ENCODE peak calls at places on chromosomes 1 and 21, in seven cellular contexts. O is progenitor cell of endocrine pancreas, L is heart left ventricle, Z is esophagus muscularis mucosa, R is colonic mucosa, G is hepatocyte, I is HFF-Myc. H is an unnamed sample.

GRCh38 chr1:206001476-206001888 is 1.7 kb downstream of the RAB7B start:
- DNase-seq in G (peak; percentile 80), I (peak; percentile 84), L (no peak), Z (no peak), R (peak; percentile 18), O (no peak), H (no peak)

GRCh38 chr1:44594871-44595735 is 79.2 kb downstream of the TMEM53 start:
- DNase-seq in Z (peak; percentile 95), I (no peak), R (peak; percentile 85), O (peak; percentile 90), L (peak; percentile 79), G (peak; percentile 89), H (peak; percentile 93)

GRCh38 chr1:109821831-109822745 is 58.4 kb upstream of the EPS8L3 start:
- DNase-seq in L (no peak), Z (no peak), I (no peak), O (no peak), G (no peak), R (no peak), H (peak; percentile 70)

GRCh38 chr1:176073524-176074157 is 133.4 kb downstream of the COP1 start:
- DNase-seq in Z (no peak), G (peak; percentile 83), O (no peak), R (peak; percentile 54), L (peak; percentile 32), I (peak; percentile 54), H (no peak)

GRCh38 chr1:32411261-32411660 is 17.0 kb upstream of the BSDC1 start:
- DNase-seq in L (no peak), R (no peak), Z (no peak), O (no peak), G (no peak), I (no peak), H (no peak)

GRCh38 chr1:200916681-200917080 is 22.0 kb downstream of the INAVA start:
- DNase-seq in I (no peak), R (no peak), Z (no peak), L (no peak), O (no peak), G (no peak), H (no peak)

GRCh38 chr1:3126756-3127718 is 58.0 kb downstream of the PRDM16 start:
- DNase-seq in G (no peak), Z (no peak), O (no peak), I (no peak), R (no peak), L (no peak), H (no peak)

GRCh38 chr1:119323216-119323982 is 45.2 kb upstream of the HAO2 start:
- DNase-seq in O (no peak), I (no peak), R (no peak), L (no peak), G (no peak), Z (no peak), H (no peak)

GRCh38 chr1:23019094-23019850 is at the start of gene KDM1A:
- DNase-seq in Z (peak; percentile 96), R (peak; percentile 98), L (peak; percentile 99), I (peak; percentile 92), O (peak; percentile 93), G (peak; percentile 98), H (peak; percentile 98)

GRCh38 chr1:162016616-162017015 is 7.1 kb downstream of the OLFML2B start:
- DNase-seq in L (no peak), O (no peak), Z (no peak), R (no peak), G (no peak), I (no peak), H (no peak)

GRCh38 chr1:113765306-113765705 is 6.0 kb upstream of the PHTF1 start:
- DNase-seq in O (no peak), I (no peak), Z (no peak), L (no peak), R (no peak), G (no peak), H (no peak)

GRCh38 chr1:112626193-112626592 is 6.6 kb downstream of the CAPZA1 start:
- DNase-seq in R (no peak), I (no peak), O (no peak), L (no peak), Z (no peak), G (no peak), H (no peak)

GRCh38 chr1:242449211-242449610 is 75.3 kb downstream of the PLD5 start:
- DNase-seq in I (no peak), O (no peak), Z (no peak), G (no peak), L (no peak), R (no peak), H (no peak)

GRCh38 chr1:115466433-115466832 is 128.4 kb upstream of the NGF start:
- DNase-seq in Z (no peak), G (no peak), L (no peak), I (no peak), R (no peak), O (no peak), H (peak; percentile 46)

GRCh38 chr21:42352433-42353095 is 1.8 kb upstream of the TFF2 start:
- DNase-seq in G (no peak), L (no peak), I (no peak), R (no peak), Z (no peak), O (no peak), H (no peak)

GRCh38 chr1:232038704-232039103 is 412.1 kb downstream of the DISC1 start:
- DNase-seq in R (no peak), G (no peak), I (no peak), L (peak; percentile 33), O (no peak), Z (peak; percentile 53), H (no peak)

GRCh38 chr1:175434268-175434860 is 241.8 kb upstream of the KIAA0040 start:
- DNase-seq in Z (no peak), O (no peak), R (no peak), L (no peak), I (no peak), G (no peak), H (no peak)

GRCh38 chr1:112840631-112841624 is 115.1 kb downstream of the SLC16A1 start:
- DNase-seq in I (no peak), O (no peak), Z (no peak), G (no peak), R (no peak), L (no peak), H (no peak)

GRCh38 chr21:43278359-43278758 is 109.6 kb downstream of the CRYAA start:
- DNase-seq in L (no peak), O (no peak), Z (no peak), G (no peak), I (no peak), R (no peak), H (no peak)

GRCh38 chr1:76463838-76464237 is 389.3 kb downstream of the ST6GALNAC3 start:
- DNase-seq in I (no peak), O (no peak), Z (no peak), L (no peak), R (no peak), G (no peak), H (no peak)

GRCh38 chr1:234581063-234581714 is 28.8 kb downstream of the IRF2BP2 start:
- DNase-seq in R (no peak), I (no peak), O (no peak), Z (peak; percentile 50), G (no peak), L (no peak), H (peak; percentile 64)

GRCh38 chr1:234582186-234582585 is 27.8 kb downstream of the IRF2BP2 start:
- DNase-seq in O (no peak), R (no peak), I (no peak), G (no peak), Z (peak; percentile 74), L (no peak), H (peak; percentile 42)

GRCh38 chr1:234578087-234578486 is 31.9 kb downstream of the IRF2BP2 start:
- DNase-seq in G (no peak), I (no peak), L (no peak), Z (no peak), R (no peak), O (no peak), H (no peak)

GRCh38 chr1:234578735-234579134 is 31.2 kb downstream of the IRF2BP2 start:
- DNase-seq in I (no peak), O (no peak), Z (no peak), G (no peak), L (no peak), R (no peak), H (peak; percentile 23)

DNA sequence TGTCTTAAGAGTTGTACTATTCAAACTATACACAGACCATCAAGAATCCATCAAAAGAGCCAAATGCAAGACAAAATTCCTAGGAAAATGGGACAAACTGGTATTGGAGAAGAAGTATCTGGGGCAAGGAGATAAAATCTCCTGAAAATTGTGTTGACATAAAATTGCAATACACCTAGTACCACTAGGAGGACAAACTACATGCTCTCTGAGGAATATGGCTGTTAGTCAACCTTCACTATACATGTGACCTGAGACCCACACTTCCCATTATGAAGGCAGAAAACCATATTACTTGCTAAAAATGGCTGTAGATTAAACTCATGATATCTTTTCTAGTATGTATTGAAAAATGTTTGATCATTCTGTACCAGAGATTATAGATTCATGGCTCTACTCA is 30.0 kb downstream of the IRF2BP2 start:
- DNase-seq in R (no peak), Z (no peak), O (no peak), L (no peak), I (no peak), G (no peak), H (no peak)
- TF ChIP-seq CTCF in R (no peak), Z (peak; percentile 16), O (peak; percentile 33), L (no peak), I (peak; percentile 16), G (peak; percentile 6), H (no peak)

GRCh38 chr1:51088474-51088873 is 13.6 kb upstream of the C1orf185 start:
- DNase-seq in G (no peak), L (no peak), I (no peak), Z (no peak), O (no peak), R (no peak), H (no peak)

DNA sequence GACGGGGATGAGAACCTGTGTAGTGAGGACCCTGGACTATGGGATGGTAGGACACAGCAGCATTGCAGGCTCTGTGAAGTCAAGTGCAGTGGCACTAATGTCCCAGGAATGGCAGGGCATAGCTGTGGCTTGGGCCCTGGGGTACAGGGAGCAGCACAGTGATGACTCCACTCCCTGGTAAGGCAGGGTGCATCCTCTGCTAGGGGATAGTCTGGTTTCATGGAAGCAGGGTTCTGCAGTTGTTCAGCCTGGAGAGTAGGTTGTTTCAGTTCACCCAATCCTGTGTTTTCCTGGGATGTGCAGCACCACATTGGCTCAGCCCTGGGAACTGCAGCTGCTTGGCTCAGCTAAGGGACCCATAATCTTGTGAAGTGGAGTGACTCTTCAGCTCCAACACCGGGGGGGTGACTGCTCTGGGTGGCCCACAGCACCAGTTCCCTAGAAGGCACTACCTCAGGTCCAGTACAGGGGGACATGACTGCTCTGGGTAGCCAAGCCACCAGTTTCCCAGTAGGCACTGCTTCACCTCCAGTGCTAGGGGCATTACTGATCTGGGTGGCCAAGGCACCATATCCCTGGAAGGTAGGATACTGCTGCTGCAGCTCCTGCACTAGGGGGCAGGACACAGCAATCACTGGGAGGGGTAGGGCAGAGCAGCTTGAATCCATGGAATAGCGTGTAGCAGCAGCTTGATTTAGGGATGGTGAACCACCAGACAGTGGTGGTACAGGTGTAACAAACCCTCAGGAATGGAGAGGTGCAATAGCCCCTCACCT is 15.3 kb upstream of the C1orf185 start:
- DNase-seq in I (no peak), R (no peak), G (no peak), Z (no peak), O (no peak), L (no peak), H (no peak)
- TF ChIP-seq CTCF in I (no peak), R (no peak), G (no peak), Z (no peak), O (no peak), L (no peak), H (no peak)

GRCh38 chr1:235901461-235901860 is 34.8 kb upstream of the LYST start:
- DNase-seq in I (peak; percentile 89), L (no peak), R (no peak), G (no peak), O (no peak), Z (no peak), H (no peak)
- TF ChIP-seq CTCF in I (no peak), L (no peak), R (no peak), G (no peak), O (no peak), Z (no peak), H (no peak)

GRCh38 chr1:1063945-1064831 is 9.9 kb downstream of the RNF223 start:
- DNase-seq in G (peak; percentile 93), Z (no peak), I (peak; percentile 37), O (peak; percentile 57), L (peak; percentile 63), R (peak; percentile 73), H (peak; percentile 91)
- TF ChIP-seq CTCF in G (peak; percentile 84), Z (peak; percentile 95), I (peak; percentile 71), O (peak; percentile 93), L (peak; percentile 87), R (peak; percentile 94), H (peak; percentile 93)

H was measured in osteocyte.